ENCODE peak calls at places on chromosome 13, in five cellular contexts. J is uterus, F is heart right ventricle, W is ovary, Z is GM23338. I is an unnamed sample.

GRCh38 chr13:74931698-74932433 is 550.1 kb downstream of the TBC1D4 start:
- DNase-seq in J (no peak), F (no peak), W (no peak), Z (no peak), I (no peak)

GRCh38 chr13:23921451-23921888 is 24.2 kb upstream of the C1QTNF9B start:
- DNase-seq in J (no peak), F (no peak), W (no peak), Z (peak), I (no peak)

GRCh38 chr13:89568276-89568675 is 1779.2 kb upstream of the MIR17HG start:
- DNase-seq in J (no peak), F (no peak), W (no peak), Z (no peak), I (no peak)

GRCh38 chr13:32284927-32285632 is 30.1 kb downstream of the ZAR1L start:
- DNase-seq in J (no peak), F (no peak), W (no peak), Z (no peak), I (peak)

GRCh38 chr13:98372886-98373285 is 195.8 kb upstream of the RNF113B start:
- DNase-seq in J (no peak), F (no peak), W (no peak), Z (peak), I (no peak)

GRCh38 chr13:84951128-84951527 is 848.1 kb downstream of the SLITRK6 start:
- DNase-seq in J (no peak), F (no peak), W (no peak), Z (no peak), I (no peak)

GRCh38 chr13:110562696-110563462 is 1.4 kb upstream of the RAB20 start:
- DNase-seq in J (no peak), F (no peak), W (no peak), Z (no peak), I (no peak)

GRCh38 chr13:109182777-109183465 is 553.5 kb downstream of the MYO16 start:
- DNase-seq in J (no peak), F (no peak), W (no peak), Z (peak), I (no peak)

GRCh38 chr13:95614641-95615245 is 29.8 kb downstream of the DZIP1 start:
- DNase-seq in J (no peak), F (no peak), W (no peak), Z (peak), I (no peak)

GRCh38 chr13:104984296-104984818 is 1551.1 kb downstream of the EFNB2 start:
- DNase-seq in J (no peak), F (peak), W (no peak), Z (no peak), I (no peak)

GRCh38 chr13:73598021-73598712 is 536.0 kb downstream of the KLF12 start:
- DNase-seq in J (no peak), F (no peak), W (no peak), Z (no peak), I (no peak)

GRCh38 chr13:111845621-111846351 is 221.2 kb upstream of the SOX1 start:
- DNase-seq in J (no peak), F (no peak), W (no peak), Z (peak), I (no peak)

GRCh38 chr13:109275848-109276247 is 510.5 kb downstream of the IRS2 start:
- DNase-seq in J (no peak), F (no peak), W (no peak), Z (peak), I (no peak)

GRCh38 chr13:46359731-46360130 is 27.3 kb downstream of the RUBCNL start:
- DNase-seq in J (no peak), F (no peak), W (no peak), Z (no peak), I (no peak)

GRCh38 chr13:105848494-105848893 is 687.0 kb downstream of the EFNB2 start:
- DNase-seq in J (no peak), F (no peak), W (no peak), Z (no peak), I (no peak)

GRCh38 chr13:73877399-73877798 is 256.8 kb downstream of the KLF12 start:
- DNase-seq in J (no peak), F (no peak), W (no peak), Z (no peak), I (no peak)

GRCh38 chr13:52975969-52976368 is 52.6 kb upstream of the OLFM4 start:
- DNase-seq in J (no peak), F (no peak), W (no peak), Z (no peak), I (no peak)

GRCh38 chr13:57858376-57858775 is 226.8 kb downstream of the PCDH17 start:
- DNase-seq in J (no peak), F (no peak), W (no peak), Z (no peak), I (no peak)

GRCh38 chr13:38900188-38900587 is 90.4 kb downstream of the STOML3 start:
- DNase-seq in J (no peak), F (no peak), W (no peak), Z (peak), I (no peak)

GRCh38 chr13:112583592-112584277 is 4.2 kb downstream of the TUBGCP3 start:
- DNase-seq in J (no peak), F (no peak), W (no peak), Z (no peak), I (peak)

GRCh38 chr13:91144054-91144453 is 203.4 kb upstream of the MIR17HG start:
- DNase-seq in J (no peak), F (no peak), W (no peak), Z (no peak), I (no peak)

GRCh38 chr13:98834254-98834960 is 81.9 kb upstream of the SLC15A1 start:
- DNase-seq in J (no peak), F (no peak), W (no peak), Z (peak), I (no peak)

GRCh38 chr13:83286737-83287136 is 595.5 kb downstream of the SLITRK1 start:
- DNase-seq in J (no peak), F (no peak), W (no peak), Z (no peak), I (no peak)

GRCh38 chr13:113756441-113757097 is 2.5 kb upstream of the TMEM255B start:
- DNase-seq in J (no peak), F (no peak), W (no peak), Z (no peak), I (no peak)

GRCh38 chr13:51549050-51549449 is 35.2 kb upstream of the WDFY2 start:
- DNase-seq in J (no peak), F (no peak), W (no peak), Z (no peak), I (peak)

GRCh38 chr13:84479656-84480055 is 597.4 kb upstream of the SLITRK1 start:
- DNase-seq in J (no peak), F (no peak), W (no peak), Z (no peak), I (no peak)

GRCh38 chr13:54989418-54989817 is 1960.8 kb downstream of the OLFM4 start:
- DNase-seq in J (no peak), F (no peak), W (no peak), Z (peak), I (no peak)

GRCh38 chr13:41697578-41697977 is 240.2 kb downstream of the RGCC start:
- DNase-seq in J (no peak), F (no peak), W (no peak), Z (peak), I (no peak)

GRCh38 chr13:30829788-30830637 is 76.1 kb upstream of the MEDAG start:
- DNase-seq in J (no peak), F (no peak), W (no peak), Z (no peak), I (no peak)

GRCh38 chr13:49584771-49585182 is 581 bp downstream of the RCBTB1 start:
- DNase-seq in J (no peak), F (no peak), W (no peak), Z (peak), I (no peak)

GRCh38 chr13:49580980-49581680 is 4.2 kb downstream of the RCBTB1 start:
- DNase-seq in J (no peak), F (no peak), W (no peak), Z (no peak), I (no peak)

GRCh38 chr13:49587311-49587847 is 2.0 kb upstream of the RCBTB1 start:
- DNase-seq in J (no peak), F (no peak), W (no peak), Z (no peak), I (no peak)

GRCh38 chr13:49585220-49586157 is at the start of gene RCBTB1:
- DNase-seq in J (peak), F (peak), W (peak), Z (peak), I (peak)

GRCh38 chr13:49586717-49587116 is 1.4 kb upstream of the RCBTB1 start:
- DNase-seq in J (no peak), F (no peak), W (no peak), Z (no peak), I (no peak)
- H3K27ac ChIP-seq in J (peak), F (no peak), W (no peak), Z (peak), I (peak)

GRCh38 chr13:80438521-80438920 is 97.6 kb upstream of the SPRY2 start:
- DNase-seq in J (no peak), F (no peak), W (no peak), Z (no peak), I (no peak)

GRCh38 chr13:80447747-80448146 is 106.8 kb upstream of the SPRY2 start:
- DNase-seq in J (no peak), F (no peak), W (no peak), Z (no peak), I (no peak)

GRCh38 chr13:80441968-80442367 is 101.0 kb upstream of the SPRY2 start:
- DNase-seq in J (no peak), F (no peak), W (no peak), Z (no peak), I (no peak)

GRCh38 chr13:80444240-80445015 is 103.5 kb upstream of the SPRY2 start:
- DNase-seq in J (no peak), F (no peak), W (no peak), Z (no peak), I (no peak)

DNA sequence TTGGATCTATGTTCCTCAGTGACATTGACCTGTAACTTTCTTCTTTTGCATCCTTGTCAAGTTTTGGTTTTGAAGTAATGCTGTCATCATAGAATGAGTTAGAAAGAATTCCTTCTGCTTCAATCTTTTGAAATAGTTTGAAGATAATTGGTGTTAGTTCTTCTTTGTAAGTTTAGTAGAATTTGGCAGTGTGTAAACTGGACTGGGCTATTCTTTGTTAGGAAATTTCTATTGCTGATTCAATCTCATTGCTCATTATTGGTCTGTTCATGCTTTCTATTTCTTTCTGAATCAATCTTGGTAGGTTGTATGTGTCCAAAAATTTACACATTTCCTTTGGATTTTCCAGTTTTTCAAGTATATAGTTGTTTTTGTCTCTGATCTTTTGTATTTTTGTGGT is 101.7 kb upstream of the SPRY2 start:
- DNase-seq in J (no peak), F (no peak), W (no peak), Z (no peak), I (no peak)
- H3K4me3 ChIP-seq in J (no peak), F (no peak), W (no peak), Z (no peak), I (no peak)

DNA sequence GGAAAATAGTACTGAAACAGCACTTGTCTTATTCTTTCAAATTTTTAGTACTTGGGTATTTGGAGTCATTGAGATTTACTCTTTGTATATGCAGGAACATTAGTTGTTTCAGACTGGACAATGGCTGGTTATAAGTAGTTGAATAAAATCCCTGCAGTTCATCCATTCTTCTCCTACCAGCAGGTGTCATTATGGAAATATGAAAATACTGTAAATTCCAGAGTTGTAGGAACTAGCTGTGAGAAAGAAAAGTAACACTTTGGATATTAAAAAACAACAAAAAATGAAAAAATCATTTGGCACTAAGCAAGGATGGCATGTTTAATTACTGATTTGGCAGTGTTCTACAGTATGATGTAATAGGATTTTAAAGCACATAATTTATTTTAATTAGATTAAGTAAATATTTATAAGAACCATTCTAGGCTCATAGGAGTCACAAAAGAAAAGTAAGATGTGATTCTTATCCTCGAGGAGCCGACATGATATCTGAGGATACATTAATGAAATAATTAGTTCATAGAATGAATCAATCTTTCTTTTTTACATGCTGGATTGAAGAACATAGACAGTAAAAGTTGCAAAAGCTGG is 155.3 kb downstream of the KCNRG start:
- DNase-seq in J (no peak), F (no peak), W (no peak), Z (no peak), I (no peak)
- TF ChIP-seq CTCF in J (peak), F (peak), W (no peak), Z (no peak), I (no peak)

DNA sequence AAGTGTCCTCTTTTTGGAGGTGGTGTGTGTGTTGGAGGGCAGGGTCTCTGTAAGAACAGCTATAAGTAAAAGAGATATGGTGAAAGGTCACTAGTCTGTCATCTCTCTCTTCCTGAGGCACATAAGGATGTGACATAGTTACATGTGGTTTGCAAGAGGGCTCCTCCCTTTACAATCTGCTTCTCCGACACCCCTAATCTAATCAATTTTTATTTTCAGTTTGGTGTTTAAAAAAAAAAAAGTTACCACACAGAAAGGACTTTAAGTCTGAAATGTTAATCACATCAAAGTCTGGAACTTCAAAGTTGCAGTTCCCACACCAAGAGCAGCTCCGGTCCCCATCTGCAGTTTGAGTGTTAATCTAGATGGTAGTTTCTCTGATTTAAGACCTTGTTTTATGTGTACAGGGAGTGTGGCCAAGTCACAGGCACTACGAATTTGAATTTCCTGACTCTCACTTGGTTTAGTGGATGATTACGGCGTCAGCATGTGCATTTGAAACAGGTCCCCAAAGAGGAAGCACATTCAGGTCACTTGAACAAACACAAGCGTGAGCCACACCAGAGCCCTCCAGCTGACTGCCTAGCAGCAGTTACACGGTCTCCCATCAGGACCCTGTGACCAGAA is 53.1 kb downstream of the FOXO1 start:
- DNase-seq in J (peak), F (no peak), W (no peak), Z (no peak), I (no peak)
- H3K27ac ChIP-seq in J (peak), F (peak), W (peak), Z (peak), I (no peak)

DNA sequence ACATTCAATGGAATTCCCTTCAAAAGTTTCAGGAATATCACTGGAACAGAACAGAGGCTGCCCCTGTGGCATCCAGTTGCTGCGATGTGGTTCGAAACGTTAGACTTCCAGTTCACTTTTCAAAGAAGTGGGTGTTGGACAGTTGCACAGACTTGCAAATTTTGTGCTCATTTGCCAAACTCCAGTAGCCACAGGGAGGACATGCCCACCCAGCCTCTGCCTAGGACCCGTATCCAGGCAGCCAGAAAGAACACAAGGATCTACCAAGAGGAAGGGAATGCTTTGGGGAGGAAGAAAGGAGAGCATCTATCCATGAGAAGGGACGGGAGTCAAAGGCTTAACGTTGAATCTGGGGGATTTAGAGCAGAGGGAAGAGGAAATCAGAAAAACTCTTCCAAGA is at the start of gene METTL21C:
- DNase-seq in J (no peak), F (no peak), W (no peak), Z (no peak), I (no peak)
- H3K4me3 ChIP-seq in J (no peak), F (no peak), W (no peak), Z (no peak), I (no peak)

DNA sequence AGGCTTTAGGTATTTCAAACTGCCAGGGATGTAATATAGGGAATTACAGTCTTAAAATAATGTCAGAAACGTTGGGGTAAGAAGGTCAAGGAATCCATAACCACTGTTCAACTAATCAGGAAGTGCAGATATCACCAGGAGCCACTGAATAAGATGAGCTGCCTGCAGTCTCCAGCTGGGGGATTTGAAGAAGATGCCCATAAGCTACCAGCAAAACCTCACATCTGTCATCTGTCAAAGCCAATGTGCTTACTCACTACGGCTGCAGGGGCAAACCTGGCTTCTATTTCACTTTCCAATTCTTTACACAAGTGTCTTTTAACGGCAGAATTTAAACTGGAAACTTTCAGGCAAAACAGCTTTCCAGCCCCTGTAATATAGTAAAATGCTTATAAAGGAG is 1410.1 kb upstream of the ATXN8OS start:
- DNase-seq in J (no peak), F (no peak), W (no peak), Z (no peak), I (no peak)
- TF ChIP-seq CTCF in J (no peak), F (no peak), W (no peak), Z (no peak), I (no peak)